ENCODE peak calls at places on chromosomes 3 and 15, in nine cellular contexts. M is A549, V is cardiac muscle cell, D is GM12878, O is psoas muscle, Q is pancreas, H is endothelial cell of umbilical vein, N is neural progenitor cell, Z is astrocyte of the cerebellum. F is an unnamed sample.

GRCh38 chr3:150783334-150783733 is 20.4 kb upstream of the SIAH2 start:
- DNase-seq in O (no peak), M (no peak), V (no peak), Q (no peak), H (no peak), D (no peak), N (no peak), Z (no peak), F (no peak)

GRCh38 chr15:39127151-39127815 is 453.6 kb upstream of the THBS1 start:
- DNase-seq in Q (no peak), N (no peak), M (no peak), Z (peak; percentile 33), H (peak; percentile 85), V (no peak), O (no peak), D (no peak), F (no peak)

GRCh38 chr3:157248590-157249425 is 88.9 kb upstream of the CCNL1 start:
- DNase-seq in M (peak; percentile 10), V (peak; percentile 81), Q (peak; percentile 19), H (peak; percentile 94), D (no peak), O (no peak), Z (peak; percentile 79), N (peak; percentile 17), F (no peak)

GRCh38 chr3:16456784-16457415 is 56.6 kb downstream of the RFTN1 start:
- DNase-seq in N (no peak), M (no peak), Z (peak; percentile 59), O (no peak), D (no peak), Q (no peak), H (no peak), V (no peak), F (no peak)

GRCh38 chr15:96495386-96495785 is 164.9 kb downstream of the NR2F2 start:
- DNase-seq in Z (no peak), N (no peak), V (no peak), O (no peak), M (no peak), Q (no peak), D (no peak), H (no peak), F (no peak)

GRCh38 chr3:167684389-167684993 is 30.7 kb upstream of the WDR49 start:
- DNase-seq in Q (peak; percentile 55), H (peak; percentile 74), Z (peak; percentile 53), M (peak; percentile 6), N (peak; percentile 78), O (no peak), V (peak; percentile 81), D (no peak), F (peak; percentile 73)

GRCh38 chr15:48336940-48337339 is 5.7 kb downstream of the DUT start:
- DNase-seq in N (peak; percentile 68), M (peak; percentile 4), H (peak; percentile 10), Q (no peak), D (no peak), V (peak; percentile 23), Z (no peak), O (no peak), F (peak; percentile 33)

GRCh38 chr3:9234191-9234590 is 15.3 kb downstream of the SRGAP3 start:
- DNase-seq in Q (no peak), Z (no peak), D (no peak), M (no peak), O (no peak), H (no peak), N (no peak), V (no peak), F (no peak)

GRCh38 chr3:115968871-115969270 is 345.6 kb downstream of the GAP43 start:
- DNase-seq in V (no peak), D (no peak), Q (no peak), O (no peak), Z (no peak), M (no peak), N (no peak), H (no peak), F (no peak)

GRCh38 chr15:92158426-92158825 is 235.3 kb upstream of the ST8SIA2 start:
- DNase-seq in Z (no peak), M (peak; percentile 59), H (no peak), D (peak; percentile 13), Q (no peak), V (no peak), N (no peak), O (no peak), F (peak; percentile 46)

GRCh38 chr3:176521531-176522175 is 675.6 kb downstream of the TBL1XR1 start:
- DNase-seq in Z (no peak), M (no peak), D (no peak), H (peak; percentile 4), O (no peak), V (no peak), Q (no peak), N (no peak), F (no peak)

GRCh38 chr3:42635111-42635510 is 18.4 kb upstream of the ZBTB47 start:
- DNase-seq in Q (no peak), N (no peak), H (peak; percentile 33), Z (no peak), M (no peak), V (no peak), O (no peak), D (no peak), F (peak; percentile 54)

DNA sequence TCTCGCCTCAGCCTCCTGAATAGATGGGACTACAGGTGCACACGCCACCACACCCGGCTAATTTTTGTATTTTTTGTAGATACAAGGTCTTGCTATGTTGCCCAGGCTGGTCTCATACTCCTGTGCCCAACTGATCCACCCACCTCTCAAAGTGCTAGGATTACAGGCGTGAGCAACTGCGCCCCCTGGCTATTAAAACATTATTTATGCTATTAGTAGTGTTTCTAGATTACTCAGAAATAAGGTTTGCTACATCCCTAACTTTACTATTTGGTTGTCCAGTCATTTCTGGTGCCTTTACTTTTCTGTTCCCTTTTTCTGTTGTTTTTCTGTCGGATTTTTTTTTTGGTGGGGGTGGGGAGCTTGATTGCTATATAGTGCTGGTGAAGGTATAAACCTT is 393.6 kb upstream of the TPM1 start:
- DNase-seq in O (no peak), Q (no peak), M (no peak), N (no peak), H (no peak), Z (no peak), V (peak; percentile 20), D (peak; percentile 35), F (peak; percentile 54)
- TF ChIP-seq CTCF in O (peak; percentile 25), Q (no peak), M (peak; percentile 51), N (peak; percentile 47), H (peak; percentile 21), Z (no peak), V (peak; percentile 31), D (peak; percentile 51), F (peak; percentile 22)

DNA sequence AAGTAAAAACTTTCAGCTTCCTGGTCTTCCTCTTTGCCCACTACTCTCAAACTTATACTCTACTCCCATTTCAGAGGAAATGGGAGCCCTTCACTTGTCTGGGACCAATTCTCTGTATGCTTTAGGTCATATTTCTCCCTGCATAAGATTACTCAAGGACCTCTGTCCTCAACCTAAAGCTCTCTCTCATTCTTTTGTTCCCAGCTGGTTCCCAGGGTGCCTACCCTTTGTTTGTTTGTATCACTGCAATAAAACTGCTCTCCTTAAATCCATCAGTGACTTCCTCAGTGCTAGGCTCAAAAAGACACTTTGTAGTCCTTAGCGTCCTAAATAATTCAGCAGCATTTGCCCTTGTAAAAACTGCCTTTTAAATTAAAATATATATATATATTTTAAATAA is 2.9 kb downstream of the NGRN start:
- DNase-seq in M (no peak), V (no peak), D (no peak), N (peak; percentile 64), O (no peak), Q (no peak), H (peak; percentile 27), Z (no peak), F (no peak)
- H3K4me3 ChIP-seq in M (no peak overlapping the region), V (no peak overlapping the region), D (peak overlapping the region; percentile 82), N (peak overlapping the region; percentile 58), O (peak overlapping the region; percentile 92), Q (no peak overlapping the region), H (no peak overlapping the region), Z (no peak overlapping the region), F (no peak overlapping the region)

DNA sequence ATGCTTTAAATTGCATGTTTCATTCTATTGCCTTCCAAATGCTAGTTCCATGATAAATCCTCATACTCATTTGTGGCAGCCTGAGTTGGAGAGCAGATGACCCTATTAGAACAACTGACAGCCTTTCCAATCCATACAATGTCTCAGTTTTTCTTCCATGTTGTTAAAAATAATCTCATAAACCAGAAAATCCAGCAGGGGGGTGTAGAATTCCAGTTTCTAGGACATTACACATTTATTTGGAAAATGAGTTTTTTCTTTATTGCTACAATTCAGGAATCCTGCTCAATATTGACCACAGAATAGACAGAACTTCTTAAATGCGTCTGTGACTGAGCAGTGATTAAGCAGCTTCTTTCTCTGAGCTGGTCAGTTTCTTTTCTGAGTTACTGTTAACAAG is 174.2 kb upstream of the ATP10A start:
- DNase-seq in D (no peak), H (no peak), Q (no peak), V (no peak), N (no peak), O (no peak), Z (no peak), M (no peak), F (no peak)
- TF ChIP-seq CTCF in D (no peak), H (no peak), Q (no peak), V (no peak), N (no peak), O (no peak), Z (no peak), M (no peak), F (no peak)

DNA sequence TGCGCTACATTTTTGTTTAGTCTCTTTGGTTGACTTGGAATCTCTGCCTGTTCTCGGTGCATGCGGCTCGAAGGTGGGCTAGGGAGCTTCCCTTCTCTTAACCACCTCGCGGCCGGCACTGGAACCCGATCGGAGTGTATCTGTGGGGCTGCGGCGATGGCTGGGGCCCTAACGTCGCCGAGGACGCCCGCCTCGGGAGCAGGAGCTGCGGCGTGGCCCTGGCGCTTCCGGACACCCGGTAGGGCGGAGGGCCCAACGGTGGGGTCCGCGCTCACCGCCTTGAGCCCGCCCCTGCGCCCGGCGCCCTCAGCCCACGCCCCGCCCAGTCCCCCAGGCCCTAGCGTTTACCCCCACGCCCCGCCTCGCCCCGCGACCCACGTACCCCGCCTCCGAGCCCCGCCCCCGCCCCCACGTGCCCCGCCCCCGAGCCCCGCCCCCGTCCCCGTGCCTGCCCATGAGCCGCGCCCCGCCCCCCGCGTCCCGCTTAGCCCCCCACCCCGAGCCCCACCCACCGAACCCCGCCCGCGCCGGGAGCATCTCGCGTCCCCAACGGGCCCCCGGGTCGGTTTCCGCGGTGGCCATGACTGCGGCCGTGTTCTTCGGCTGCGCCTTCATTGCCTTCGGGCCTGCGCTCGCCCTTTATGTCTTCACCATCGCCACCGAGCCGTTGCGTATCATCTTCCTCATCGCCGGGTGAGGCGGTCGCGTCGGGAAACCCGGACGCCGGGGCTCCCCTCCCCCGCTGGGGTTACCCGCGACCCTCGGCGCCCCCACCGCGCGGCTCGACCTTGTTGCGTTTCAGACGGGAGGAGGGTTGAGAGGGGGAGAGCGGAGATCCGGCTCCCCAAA is at the start of gene APH1B:
- DNase-seq in Z (peak; percentile 32), D (no peak), M (peak; percentile 69), Q (peak; percentile 84), O (peak; percentile 91), N (peak; percentile 87), V (peak; percentile 90), H (peak; percentile 75), F (peak; percentile 90)
- H3K4me3 ChIP-seq in Z (peak within 1 kb of the TSS; percentile 87), D (peak within 1 kb of the TSS; percentile 94), M (peak within 1 kb of the TSS; percentile 92), Q (peak within 1 kb of the TSS; percentile 84), O (peak within 1 kb of the TSS; percentile 91), N (peak within 1 kb of the TSS; percentile 92), V (peak within 1 kb of the TSS; percentile 62), H (peak within 1 kb of the TSS; percentile 85), F (peak within 1 kb of the TSS; percentile 93)

F was measured in GM12865.